ENCODE peak calls at places on chromosomes 6 and 20, in six cellular contexts. Q is left colon, P is heart left ventricle, M is amniotic stem cell, J is mucosa of descending colon, N is GM12865. F is an unnamed sample.

GRCh38 chr20:64083380-64084208 is 604 bp downstream of the LKAAEAR1 start:
- DNase-seq in Q (no peak), P (peak), M (peak), J (peak), N (peak), F (peak)

GRCh38 chr6:130843575-130844320 is 16.5 kb downstream of the SMLR1 start:
- DNase-seq in Q (no peak), P (no peak), M (peak), J (no peak), N (peak), F (peak)

GRCh38 chr6:135182120-135182992 is 1.2 kb downstream of the MYB start:
- DNase-seq in Q (peak), P (no peak), M (no peak), J (peak), N (peak), F (peak)

GRCh38 chr6:51640016-51640415 is 447.4 kb downstream of the PKHD1 start:
- DNase-seq in Q (no peak), P (no peak), M (no peak), J (no peak), N (no peak), F (no peak)

GRCh38 chr20:51221791-51222408 is 199.0 kb upstream of the KCNG1 start:
- DNase-seq in Q (peak), P (no peak), M (no peak), J (peak), N (no peak), F (no peak)

GRCh38 chr6:108836061-108836460 is 12.2 kb upstream of the ARMC2 start:
- DNase-seq in Q (no peak), P (no peak), M (no peak), J (no peak), N (no peak), F (no peak)

GRCh38 chr6:4707011-4707410 is 69.2 kb upstream of the CDYL start:
- DNase-seq in Q (no peak), P (no peak), M (no peak), J (no peak), N (no peak), F (no peak)

GRCh38 chr6:121879149-121879548 is 443.7 kb downstream of the GJA1 start:
- DNase-seq in Q (no peak), P (no peak), M (peak), J (no peak), N (no peak), F (no peak)

GRCh38 chr20:11050350-11050749 is 376.6 kb upstream of the JAG1 start:
- DNase-seq in Q (no peak), P (no peak), M (no peak), J (no peak), N (no peak), F (no peak)

GRCh38 chr6:77123527-77123926 is 339.8 kb downstream of the HTR1B start:
- DNase-seq in Q (no peak), P (no peak), M (no peak), J (no peak), N (no peak), F (no peak)

GRCh38 chr20:32626859-32627636 is 41.9 kb upstream of the NOL4L start:
- DNase-seq in Q (no peak), P (no peak), M (no peak), J (peak), N (no peak), F (no peak)

GRCh38 chr6:107458687-107459282 is 579 bp downstream of the PDSS2 start:
- DNase-seq in Q (peak), P (no peak), M (no peak), J (no peak), N (peak), F (peak)

GRCh38 chr6:119148825-119149525 is 70.5 kb upstream of the FAM184A start:
- DNase-seq in Q (no peak), P (no peak), M (peak), J (no peak), N (no peak), F (no peak)

GRCh38 chr20:49319204-49319809 is 41.5 kb upstream of the ZNFX1 start:
- DNase-seq in Q (no peak), P (no peak), M (no peak), J (no peak), N (no peak), F (no peak)

GRCh38 chr6:16836186-16836981 is 75.1 kb upstream of the ATXN1 start:
- DNase-seq in Q (no peak), P (no peak), M (no peak), J (no peak), N (peak), F (peak)

GRCh38 chr6:40419377-40419776 is 167.8 kb downstream of the LRFN2 start:
- DNase-seq in Q (no peak), P (no peak), M (no peak), J (no peak), N (no peak), F (no peak)

GRCh38 chr20:50003253-50003656 is 20.5 kb downstream of the SNAI1 start:
- DNase-seq in Q (no peak), P (no peak), M (no peak), J (no peak), N (peak), F (no peak)

GRCh38 chr6:107274288-107274687 is 159.0 kb upstream of the BEND3 start:
- DNase-seq in Q (no peak), P (no peak), M (no peak), J (no peak), N (no peak), F (no peak)

GRCh38 chr6:129104131-129104530 is 221.2 kb downstream of the LAMA2 start:
- DNase-seq in Q (no peak), P (no peak), M (no peak), J (no peak), N (no peak), F (no peak)

GRCh38 chr6:19865178-19865577 is 28.0 kb downstream of the ID4 start:
- DNase-seq in Q (no peak), P (no peak), M (no peak), J (no peak), N (no peak), F (no peak)

F was measured in GM20000.